ENCODE peak calls at places on chromosomes 16 and 17, in eight cellular contexts. One of them, this sample, is unnamed.

GRCh38 chr17:19904924-19905323 is 37.2 kb upstream of the ULK2 start:
- DNase-seq in endothelial cell of umbilical vein: no peak
- DNase-seq in SK-N-SH: no peak
- DNase-seq in HCT116: no peak
- DNase-seq in K562: no peak
- DNase-seq in GM12878: no peak
- DNase-seq in HepG2: no peak
- DNase-seq in H1: no peak
- DNase-seq in this sample: no peak

GRCh38 chr17:49850772-49851386 is 3.0 kb upstream of the TAC4 start:
- DNase-seq in HCT116: no peak
- DNase-seq in H1: peak; percentile 60
- DNase-seq in GM12878: no peak
- DNase-seq in endothelial cell of umbilical vein: peak; percentile 39
- DNase-seq in HepG2: no peak
- DNase-seq in K562: no peak
- DNase-seq in SK-N-SH: peak; percentile 86
- DNase-seq in this sample: no peak

GRCh38 chr17:81002409-81003361 is 11.0 kb downstream of the CHMP6 start:
- DNase-seq in SK-N-SH: peak; percentile 92
- DNase-seq in HCT116: no peak
- DNase-seq in HepG2: no peak
- DNase-seq in H1: no peak
- DNase-seq in K562: peak; percentile 84
- DNase-seq in endothelial cell of umbilical vein: peak; percentile 64
- DNase-seq in GM12878: no peak
- DNase-seq in this sample: no peak

GRCh38 chr17:74117087-74117486 is 86.4 kb upstream of the RPL38 start:
- DNase-seq in SK-N-SH: peak; percentile 67
- DNase-seq in endothelial cell of umbilical vein: no peak
- DNase-seq in K562: no peak
- DNase-seq in HCT116: no peak
- DNase-seq in GM12878: no peak
- DNase-seq in H1: no peak
- DNase-seq in HepG2: no peak
- DNase-seq in this sample: no peak

GRCh38 chr17:48795444-48796162 is 21.4 kb downstream of the TTLL6 start:
- DNase-seq in endothelial cell of umbilical vein: no peak
- DNase-seq in H1: no peak
- DNase-seq in SK-N-SH: no peak
- DNase-seq in HCT116: peak; percentile 36
- DNase-seq in HepG2: peak; percentile 95
- DNase-seq in K562: no peak
- DNase-seq in GM12878: no peak
- DNase-seq in this sample: no peak

GRCh38 chr17:45437461-45438283 is 5.0 kb upstream of the ARHGAP27 start:
- DNase-seq in endothelial cell of umbilical vein: no peak
- DNase-seq in HepG2: no peak
- DNase-seq in H1: no peak
- DNase-seq in HCT116: no peak
- DNase-seq in SK-N-SH: peak; percentile 88
- DNase-seq in GM12878: no peak
- DNase-seq in K562: no peak
- DNase-seq in this sample: no peak

GRCh38 chr17:76720211-76720610 is 6.2 kb downstream of the JMJD6 start:
- DNase-seq in HCT116: no peak
- DNase-seq in SK-N-SH: no peak
- DNase-seq in K562: no peak
- DNase-seq in H1: no peak
- DNase-seq in endothelial cell of umbilical vein: no peak
- DNase-seq in HepG2: no peak
- DNase-seq in GM12878: no peak
- DNase-seq in this sample: no peak

GRCh38 chr17:32156656-32157055 is 14.4 kb downstream of the RHOT1 start:
- DNase-seq in H1: no peak
- DNase-seq in GM12878: no peak
- DNase-seq in K562: no peak
- DNase-seq in SK-N-SH: no peak
- DNase-seq in HepG2: no peak
- DNase-seq in endothelial cell of umbilical vein: no peak
- DNase-seq in HCT116: no peak
- DNase-seq in this sample: no peak

GRCh38 chr16:14487579-14487978 is 142.5 kb downstream of the PARN start:
- DNase-seq in endothelial cell of umbilical vein: peak; percentile 55
- DNase-seq in GM12878: no peak
- DNase-seq in HepG2: no peak
- DNase-seq in H1: no peak
- DNase-seq in K562: peak; percentile 51
- DNase-seq in SK-N-SH: peak; percentile 20
- DNase-seq in HCT116: no peak
- DNase-seq in this sample: no peak

GRCh38 chr16:28163699-28164584 is 47.8 kb downstream of the XPO6 start:
- DNase-seq in HCT116: no peak
- DNase-seq in HepG2: peak; percentile 32
- DNase-seq in GM12878: no peak
- DNase-seq in endothelial cell of umbilical vein: peak; percentile 11
- DNase-seq in SK-N-SH: no peak
- DNase-seq in K562: no peak
- DNase-seq in H1: no peak
- DNase-seq in this sample: no peak

GRCh38 chr16:24132048-24132796 is 123.9 kb upstream of the CACNG3 start:
- DNase-seq in GM12878: no peak
- DNase-seq in HCT116: no peak
- DNase-seq in K562: no peak
- DNase-seq in H1: no peak
- DNase-seq in endothelial cell of umbilical vein: no peak
- DNase-seq in HepG2: no peak
- DNase-seq in SK-N-SH: no peak
- DNase-seq in this sample: no peak

GRCh38 chr16:85234310-85235235 is 122.3 kb upstream of the CIBAR2 start:
- DNase-seq in SK-N-SH: peak; percentile 96
- DNase-seq in HCT116: no peak
- DNase-seq in GM12878: no peak
- DNase-seq in HepG2: peak; percentile 70
- DNase-seq in endothelial cell of umbilical vein: peak; percentile 69
- DNase-seq in K562: peak; percentile 91
- DNase-seq in H1: peak; percentile 91
- DNase-seq in this sample: no peak

GRCh38 chr16:85237817-85238216 is 125.5 kb upstream of the CIBAR2 start:
- DNase-seq in K562: no peak
- DNase-seq in endothelial cell of umbilical vein: no peak
- DNase-seq in H1: no peak
- DNase-seq in HepG2: no peak
- DNase-seq in SK-N-SH: no peak
- DNase-seq in GM12878: no peak
- DNase-seq in HCT116: no peak
- DNase-seq in this sample: no peak

GRCh38 chr16:85238233-85238647 is 126.0 kb upstream of the CIBAR2 start:
- DNase-seq in HCT116: no peak
- DNase-seq in endothelial cell of umbilical vein: peak; percentile 59
- DNase-seq in SK-N-SH: peak; percentile 72
- DNase-seq in H1: peak; percentile 79
- DNase-seq in K562: no peak
- DNase-seq in HepG2: no peak
- DNase-seq in GM12878: no peak
- DNase-seq in this sample: no peak

GRCh38 chr16:85233520-85233919 is 121.2 kb upstream of the CIBAR2 start:
- DNase-seq in GM12878: no peak
- DNase-seq in SK-N-SH: no peak
- DNase-seq in H1: no peak
- DNase-seq in endothelial cell of umbilical vein: no peak
- DNase-seq in HepG2: no peak
- DNase-seq in K562: no peak
- DNase-seq in HCT116: no peak
- DNase-seq in this sample: no peak

GRCh38 chr16:85235988-85236831 is 123.9 kb upstream of the CIBAR2 start:
- DNase-seq in SK-N-SH: no peak
- DNase-seq in HepG2: no peak
- DNase-seq in HCT116: no peak
- DNase-seq in endothelial cell of umbilical vein: peak; percentile 46
- DNase-seq in GM12878: no peak
- DNase-seq in H1: no peak
- DNase-seq in K562: no peak
- DNase-seq in this sample: no peak
- H3K9ac ChIP-seq in SK-N-SH: no peak overlapping the region
- H3K9ac ChIP-seq in HepG2: no peak overlapping the region
- H3K9ac ChIP-seq in HCT116: peak overlapping the region; percentile 57
- H3K9ac ChIP-seq in endothelial cell of umbilical vein: no peak overlapping the region
- H3K9ac ChIP-seq in GM12878: peak overlapping the region; percentile 53
- H3K9ac ChIP-seq in H1: peak overlapping the region; percentile 1
- H3K9ac ChIP-seq in K562: no peak overlapping the region
- H3K9ac ChIP-seq in this sample: no peak overlapping the region

GRCh38 chr17:16446338-16446983 is 31.1 kb downstream of the TRPV2 start:
- DNase-seq in K562: no peak
- DNase-seq in GM12878: no peak
- DNase-seq in H1: peak; percentile 63
- DNase-seq in endothelial cell of umbilical vein: no peak
- DNase-seq in HepG2: no peak
- DNase-seq in HCT116: no peak
- DNase-seq in SK-N-SH: no peak
- DNase-seq in this sample: no peak

GRCh38 chr17:16449121-16449570 is 33.8 kb downstream of the TRPV2 start:
- DNase-seq in HepG2: no peak
- DNase-seq in HCT116: no peak
- DNase-seq in SK-N-SH: no peak
- DNase-seq in H1: no peak
- DNase-seq in K562: no peak
- DNase-seq in GM12878: no peak
- DNase-seq in endothelial cell of umbilical vein: no peak
- DNase-seq in this sample: no peak

GRCh38 chr17:16450028-16450427 is 34.7 kb downstream of the TRPV2 start:
- DNase-seq in HepG2: no peak
- DNase-seq in SK-N-SH: no peak
- DNase-seq in H1: no peak
- DNase-seq in HCT116: no peak
- DNase-seq in GM12878: no peak
- DNase-seq in endothelial cell of umbilical vein: no peak
- DNase-seq in K562: no peak
- DNase-seq in this sample: no peak

GRCh38 chr17:16447676-16448075 is 32.3 kb downstream of the TRPV2 start:
- DNase-seq in K562: no peak
- DNase-seq in HCT116: no peak
- DNase-seq in GM12878: no peak
- DNase-seq in SK-N-SH: no peak
- DNase-seq in HepG2: no peak
- DNase-seq in H1: no peak
- DNase-seq in endothelial cell of umbilical vein: no peak
- DNase-seq in this sample: no peak

DNA sequence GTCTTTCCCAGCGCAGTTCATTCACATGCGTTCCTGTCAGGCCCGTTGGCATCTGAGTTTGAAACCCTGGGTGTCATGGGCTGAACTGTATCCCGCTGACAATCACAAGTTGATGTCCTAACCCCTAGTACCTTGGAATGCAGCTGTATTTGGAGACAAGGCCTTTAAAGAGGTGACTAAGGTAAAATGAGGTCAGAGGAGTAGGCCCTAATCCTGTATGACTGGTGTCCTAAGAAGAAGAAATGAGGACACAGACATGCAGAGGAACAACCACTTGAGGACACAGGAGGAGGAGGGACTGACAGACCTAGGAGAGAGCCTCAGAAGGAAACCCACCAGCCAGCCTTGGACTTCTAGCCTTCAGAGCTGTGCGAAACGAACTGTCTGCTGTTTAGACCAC is 33.1 kb downstream of the TRPV2 start:
- DNase-seq in HCT116: no peak
- DNase-seq in H1: no peak
- DNase-seq in K562: no peak
- DNase-seq in GM12878: no peak
- DNase-seq in SK-N-SH: no peak
- DNase-seq in endothelial cell of umbilical vein: no peak
- DNase-seq in HepG2: no peak
- DNase-seq in this sample: no peak
- H3K27ac ChIP-seq in HCT116: no peak overlapping the region
- H3K27ac ChIP-seq in H1: no peak overlapping the region
- H3K27ac ChIP-seq in K562: peak overlapping the region; percentile 41
- H3K27ac ChIP-seq in GM12878: no peak overlapping the region
- H3K27ac ChIP-seq in SK-N-SH: no peak overlapping the region
- H3K27ac ChIP-seq in endothelial cell of umbilical vein: no peak overlapping the region
- H3K27ac ChIP-seq in HepG2: peak overlapping the region; percentile 10
- H3K27ac ChIP-seq in this sample: peak overlapping the region; percentile 71

GRCh38 chr17:44213403-44214229 is 5.9 kb downstream of the UBTF start:
- DNase-seq in H1: no peak
- DNase-seq in endothelial cell of umbilical vein: no peak
- DNase-seq in GM12878: no peak
- DNase-seq in HCT116: no peak
- DNase-seq in K562: no peak
- DNase-seq in HepG2: no peak
- DNase-seq in SK-N-SH: no peak
- DNase-seq in this sample: no peak
- TF ChIP-seq POLR2AphosphoS5 in H1: peak; percentile 25
- TF ChIP-seq POLR2AphosphoS5 in endothelial cell of umbilical vein: no peak
- TF ChIP-seq POLR2AphosphoS5 in GM12878: peak; percentile 60
- TF ChIP-seq POLR2AphosphoS5 in HCT116: peak; percentile 12
- TF ChIP-seq POLR2AphosphoS5 in K562: no peak
- TF ChIP-seq POLR2AphosphoS5 in HepG2: peak; percentile 21
- TF ChIP-seq POLR2AphosphoS5 in SK-N-SH: no peak
- TF ChIP-seq POLR2AphosphoS5 in this sample: peak; percentile 18

DNA sequence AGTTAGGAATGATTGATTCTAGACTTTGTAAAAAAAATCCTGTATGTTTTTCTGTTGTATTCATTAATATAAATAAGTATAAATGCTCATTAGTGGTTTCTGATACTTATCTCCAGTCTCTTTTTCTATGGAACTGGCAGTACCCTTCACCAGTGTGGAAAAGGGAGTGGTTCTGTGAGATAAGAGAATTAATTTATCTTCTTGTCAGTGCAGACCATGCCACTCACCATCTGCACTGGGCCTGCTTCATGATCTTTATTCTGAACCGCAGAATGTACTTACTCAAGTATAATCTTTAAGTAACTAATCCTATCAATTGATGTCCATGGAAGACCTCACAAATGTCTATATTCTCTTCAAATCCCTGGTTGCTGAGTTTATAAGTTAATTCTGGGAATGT is 836.1 kb upstream of the CDH8 start:
- DNase-seq in endothelial cell of umbilical vein: no peak
- DNase-seq in GM12878: no peak
- DNase-seq in SK-N-SH: peak; percentile 7
- DNase-seq in K562: no peak
- DNase-seq in HepG2: no peak
- DNase-seq in HCT116: no peak
- DNase-seq in H1: no peak
- DNase-seq in this sample: no peak
- H3K9ac ChIP-seq in endothelial cell of umbilical vein: no peak overlapping the region
- H3K9ac ChIP-seq in GM12878: no peak overlapping the region
- H3K9ac ChIP-seq in SK-N-SH: no peak overlapping the region
- H3K9ac ChIP-seq in K562: no peak overlapping the region
- H3K9ac ChIP-seq in HepG2: no peak overlapping the region
- H3K9ac ChIP-seq in HCT116: no peak overlapping the region
- H3K9ac ChIP-seq in H1: no peak overlapping the region
- H3K9ac ChIP-seq in this sample: no peak overlapping the region

DNA sequence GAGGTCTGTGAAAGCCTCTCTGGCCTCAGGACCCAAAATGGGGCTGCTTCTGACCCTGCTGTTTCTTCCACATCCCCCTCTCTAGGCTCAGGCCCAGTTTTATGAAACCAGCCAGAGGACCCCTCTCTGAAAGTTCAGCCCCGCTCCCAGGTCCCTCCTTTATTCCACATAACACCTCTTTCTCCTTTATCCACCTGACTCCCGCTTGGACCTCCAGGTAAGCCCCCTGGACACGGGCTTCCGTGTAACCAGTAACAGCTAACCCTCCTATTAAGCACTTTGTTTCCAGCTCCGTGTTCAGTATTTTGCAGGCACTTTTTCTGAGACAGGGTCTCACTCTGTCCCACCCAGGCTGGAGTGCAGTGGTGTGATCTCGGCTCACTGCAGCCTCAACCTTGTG is 37.4 kb downstream of the PSME3IP1 start:
- DNase-seq in H1: peak; percentile 45
- DNase-seq in HepG2: no peak
- DNase-seq in HCT116: no peak
- DNase-seq in SK-N-SH: no peak
- DNase-seq in endothelial cell of umbilical vein: no peak
- DNase-seq in K562: no peak
- DNase-seq in GM12878: no peak
- DNase-seq in this sample: no peak
- H3K27ac ChIP-seq in H1: no peak overlapping the region
- H3K27ac ChIP-seq in HepG2: no peak overlapping the region
- H3K27ac ChIP-seq in HCT116: no peak overlapping the region
- H3K27ac ChIP-seq in SK-N-SH: no peak overlapping the region
- H3K27ac ChIP-seq in endothelial cell of umbilical vein: peak overlapping the region; percentile 84
- H3K27ac ChIP-seq in K562: no peak overlapping the region
- H3K27ac ChIP-seq in GM12878: no peak overlapping the region
- H3K27ac ChIP-seq in this sample: peak overlapping the region; percentile 87

This sample was measured in SK-N-MC.